ENCODE peak calls at places on chromosomes 16 and 17, in four cellular contexts. L is BJ, K is HL-60, Q is HCT116. T is an unnamed sample.

GRCh38 chr17:4247981-4248388 is 15.8 kb downstream of the ANKFY1 start:
- DNase-seq in K (no peak), L (no peak), Q (peak; percentile 23), T (no peak)

GRCh38 chr16:48907906-48908634 is 298.1 kb upstream of the N4BP1 start:
- DNase-seq in L (no peak), K (no peak), Q (no peak), T (no peak)

GRCh38 chr17:46264456-46265198 is 30.3 kb upstream of the LRRC37A start:
- DNase-seq in Q (no peak), K (no peak), L (peak; percentile 68), T (peak; percentile 73)

GRCh38 chr17:49616546-49617205 is 41.0 kb downstream of the NXPH3 start:
- DNase-seq in L (peak; percentile 56), Q (no peak), K (no peak), T (no peak)

GRCh38 chr16:74738134-74738541 is 36.5 kb downstream of the FA2H start:
- DNase-seq in K (no peak), L (no peak), Q (peak; percentile 60), T (no peak)

GRCh38 chr17:8649157-8650118 is 18.9 kb upstream of the MYH10 start:
- DNase-seq in K (no peak), Q (no peak), L (peak; percentile 98), T (peak; percentile 95)

GRCh38 chr16:50662306-50662940 is 18.7 kb downstream of the SNX20 start:
- DNase-seq in Q (no peak), L (no peak), K (no peak), T (no peak)

GRCh38 chr16:66503030-66503429 is 46.9 kb downstream of the TK2 start:
- DNase-seq in K (no peak), Q (no peak), L (no peak), T (no peak)

GRCh38 chr17:81869221-81870154 is 1.6 kb downstream of the ARHGDIA start:
- DNase-seq in K (no peak), Q (no peak), L (no peak), T (no peak)

GRCh38 chr16:21104124-21104860 is 46.4 kb downstream of the DNAH3 start:
- DNase-seq in Q (no peak), L (peak; percentile 36), K (no peak), T (no peak)

GRCh38 chr17:67500677-67501300 is 123.7 kb downstream of the PITPNC1 start:
- DNase-seq in L (no peak), Q (no peak), K (no peak), T (no peak)

GRCh38 chr17:45131616-45132301 is 556 bp downstream of the PLCD3 start:
- DNase-seq in L (no peak), K (no peak), Q (no peak), T (no peak)

GRCh38 chr16:11949527-11949926 is 7.7 kb upstream of the NPIPB2 start:
- DNase-seq in Q (peak; percentile 28), K (no peak), L (no peak), T (no peak)

GRCh38 chr17:18362509-18363020 is 785 bp downstream of the SHMT1 start:
- DNase-seq in K (no peak), Q (no peak), L (no peak), T (no peak)

GRCh38 chr17:20191066-20191465 is 181.9 kb downstream of the SPECC1 start:
- DNase-seq in L (peak; percentile 67), Q (no peak), K (no peak), T (no peak)

GRCh38 chr17:37752482-37752881 is 7.6 kb upstream of the HNF1B start:
- DNase-seq in L (peak; percentile 67), Q (no peak), K (no peak), T (peak; percentile 72)

DNA sequence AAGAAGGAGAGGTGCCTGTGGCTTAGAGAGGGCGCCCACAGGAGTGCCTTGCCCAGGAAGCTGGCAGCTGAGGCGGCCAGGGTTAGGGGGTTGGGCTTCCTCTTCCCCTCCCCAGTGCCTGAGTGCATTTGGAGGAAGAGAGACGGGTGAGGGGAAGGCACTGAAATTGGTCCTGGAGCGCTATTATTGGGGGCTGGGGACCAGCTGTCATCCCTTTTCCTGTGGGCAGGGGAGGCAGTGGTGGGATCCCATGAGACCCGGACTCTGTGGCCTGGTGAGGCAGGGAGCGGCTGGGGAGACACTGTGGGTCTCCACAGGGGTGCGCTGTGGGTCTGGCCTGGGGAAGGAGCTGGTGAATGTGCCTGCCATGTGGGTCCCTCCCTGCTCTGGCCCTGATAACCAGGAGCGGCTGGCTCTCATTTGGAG is 259.7 kb downstream of the SEC14L1 start:
- DNase-seq in K (peak; percentile 36), L (no peak), Q (no peak), T (no peak)
- H3K4me3 ChIP-seq in K (no peak overlapping the region), L (no peak overlapping the region), Q (no peak overlapping the region), T (no peak overlapping the region)

DNA sequence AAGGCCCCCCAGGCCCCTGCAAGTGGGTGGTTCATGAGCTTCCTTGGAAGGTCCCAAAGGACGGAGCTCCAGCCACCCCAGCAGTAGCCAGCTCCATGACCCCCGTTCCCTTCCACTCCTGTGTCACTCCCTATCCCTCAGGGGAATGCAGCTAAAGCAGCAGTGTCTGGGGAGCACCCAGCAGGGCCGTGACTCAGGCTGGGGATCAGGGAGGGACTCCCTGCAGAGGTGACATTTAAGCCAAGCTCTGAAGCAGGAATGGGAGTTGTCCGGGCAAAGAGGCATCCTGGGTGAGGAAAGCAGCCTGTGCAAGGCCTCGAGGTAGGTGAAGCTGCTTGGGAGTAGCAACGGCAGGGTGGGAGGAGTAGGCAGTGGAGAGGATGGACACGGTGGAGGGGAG is 11.1 kb upstream of the NPTX1 start:
- DNase-seq in K (no peak), Q (no peak), L (no peak), T (no peak)
- TF ChIP-seq CTCF in K (no peak), Q (no peak), L (no peak), T (no peak)

GRCh38 chr16:58126451-58126968 is 2.7 kb downstream of the CFAP20 start:
- DNase-seq in Q (no peak), L (no peak), K (no peak), T (no peak)
- H3K4me3 ChIP-seq in Q (no peak overlapping the region), L (no peak overlapping the region), K (no peak overlapping the region), T (no peak overlapping the region)

DNA sequence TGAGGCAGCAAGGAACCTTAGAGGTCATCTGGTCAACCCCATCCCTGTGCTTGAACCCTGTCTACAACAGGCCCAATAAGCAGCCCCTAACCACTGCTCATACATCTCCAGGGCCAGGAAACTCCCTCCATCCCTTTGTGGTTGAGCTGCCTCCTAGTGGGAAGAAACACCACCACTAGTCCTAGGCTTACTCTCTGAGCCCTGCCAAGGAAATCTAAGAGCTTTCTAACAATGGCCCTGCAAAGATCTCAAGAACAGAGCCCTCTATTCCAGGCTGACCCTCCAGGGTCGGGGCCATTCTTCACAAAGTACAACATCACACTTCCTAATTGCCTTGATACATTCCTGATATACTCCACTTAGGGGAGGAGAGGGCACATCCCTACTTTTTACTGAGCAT is 5.8 kb downstream of the ACLY start:
- DNase-seq in Q (no peak), L (no peak), K (no peak), T (no peak)
- TF ChIP-seq CTCF in Q (no peak), L (no peak), K (no peak), T (peak; percentile 1)

DNA sequence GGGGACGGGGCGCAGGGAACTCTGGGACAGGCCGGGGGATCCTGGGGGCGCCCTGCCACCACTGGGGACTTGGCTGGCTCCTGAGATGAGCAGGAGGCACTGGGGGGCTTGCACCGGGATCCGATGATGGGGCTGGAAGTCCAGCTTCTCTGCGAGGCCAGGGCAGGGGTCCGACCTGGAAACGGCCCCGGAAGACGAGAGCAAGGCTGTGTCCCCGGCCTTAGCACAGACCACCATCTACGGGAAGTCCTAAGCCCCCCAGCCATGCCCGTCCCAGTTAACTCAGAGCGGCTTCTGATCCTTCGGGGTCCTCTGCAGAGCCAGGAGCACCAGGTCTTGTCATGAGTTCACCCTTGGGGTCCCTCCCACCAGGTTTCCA is 573 bp downstream of the CDT1 start:
- DNase-seq in Q (no peak), K (no peak), L (no peak), T (no peak)
- H3K4me3 ChIP-seq in Q (peak overlapping the region; percentile 85), K (peak overlapping the region; percentile 67), L (peak overlapping the region; percentile 77), T (peak overlapping the region; percentile 70)

GRCh38 chr17:66200685-66201092 is 8.8 kb upstream of the CEP112 start:
- DNase-seq in K (peak; percentile 64), L (no peak), Q (peak; percentile 89), T (peak; percentile 14)
- TF ChIP-seq CTCF in K (peak; percentile 24), L (peak; percentile 74), Q (peak; percentile 95), T (peak; percentile 54)

GRCh38 chr16:88870608-88871348 is 4.3 kb upstream of the PABPN1L start:
- DNase-seq in L (no peak), K (no peak), Q (no peak), T (no peak)
- H3K4me3 ChIP-seq in L (no peak overlapping the region), K (no peak overlapping the region), Q (no peak overlapping the region), T (no peak overlapping the region)

GRCh38 chr16:81939164-81940067 is 71.9 kb downstream of the SDR42E1 start:
- DNase-seq in Q (no peak), L (no peak), K (no peak), T (no peak)
- TF ChIP-seq CTCF in Q (peak; percentile 26), L (no peak), K (no peak), T (no peak)

T was measured in AG04449.